ENCODE peak calls at places on chromosomes 1 and 21, in six cellular contexts. Z is KG1; Y is GM19239; J is activated T-cell treated with anti-CD3 and anti-CD28 coated beads, Interleukin-2, amount 50 U/mL, for 1 hour; Q is activated CD8-positive, alpha-beta memory T cell treated with anti-CD3 and anti-CD28 coated beads for 24 hours; G is skeletal muscle cell. F is an unnamed sample.

GRCh38 chr1:21490774-21491482 is 18.3 kb upstream of the ALPL start:
- DNase-seq in Z (no peak), Y (no peak), J (no peak), Q (no peak), G (peak), F (peak)

GRCh38 chr1:224213438-224214119 is 30.5 kb downstream of the DEGS1 start:
- DNase-seq in Y (no peak), J (no peak), Q (no peak), Z (no peak), G (no peak), F (no peak)

GRCh38 chr1:77060000-77060399 is 159.2 kb downstream of the PIGK start:
- DNase-seq in Y (no peak), Z (no peak), G (no peak), Q (no peak), J (no peak), F (no peak)

GRCh38 chr1:67668660-67669059 is 16.3 kb upstream of the GADD45A start:
- DNase-seq in Q (no peak), J (no peak), Z (no peak), Y (no peak), G (no peak), F (no peak)

GRCh38 chr21:46552274-46552673 is 52.6 kb downstream of the S100B start:
- DNase-seq in Z (peak), J (no peak), G (no peak), Y (no peak), Q (no peak), F (no peak)

GRCh38 chr1:215631489-215631888 is 64.4 kb downstream of the KCTD3 start:
- DNase-seq in Y (no peak), J (no peak), Q (no peak), Z (no peak), G (no peak), F (peak)

GRCh38 chr1:233936422-233936821 is 31.9 kb downstream of the SLC35F3 start:
- DNase-seq in G (no peak), Q (no peak), Y (no peak), J (no peak), Z (no peak), F (no peak)

GRCh38 chr1:167669209-167670139 is 39.4 kb downstream of the RCSD1 start:
- DNase-seq in J (no peak), G (no peak), Q (no peak), Z (no peak), Y (no peak), F (no peak)

GRCh38 chr1:1421147-1421906 is at the start of gene ANKRD65:
- DNase-seq in J (no peak), Y (no peak), G (no peak), Z (no peak), Q (no peak), F (no peak)

GRCh38 chr1:150981177-150981804 is 801 bp upstream of the ANXA9 start:
- DNase-seq in Y (no peak), J (no peak), Z (no peak), Q (no peak), G (no peak), F (no peak)

GRCh38 chr21:43291347-43291950 is 122.6 kb downstream of the CRYAA start:
- DNase-seq in Y (no peak), G (no peak), Q (no peak), Z (no peak), J (no peak), F (no peak)

GRCh38 chr1:172723251-172723650 is 64.3 kb downstream of the FASLG start:
- DNase-seq in Y (no peak), J (no peak), Z (no peak), G (no peak), Q (no peak), F (no peak)

GRCh38 chr1:44926311-44926781 is 60.0 kb downstream of the EIF2B3 start:
- DNase-seq in Z (no peak), G (peak), Q (no peak), J (no peak), Y (no peak), F (no peak)

GRCh38 chr1:102045752-102046151 is 49.0 kb upstream of the OLFM3 start:
- DNase-seq in J (no peak), Y (no peak), Q (no peak), G (no peak), Z (no peak), F (no peak)

GRCh38 chr1:59516881-59517280 is 220.0 kb downstream of the FGGY start:
- DNase-seq in Y (no peak), Z (no peak), J (no peak), G (peak), Q (no peak), F (peak)

GRCh38 chr1:38728176-38728908 is 131.2 kb downstream of the RRAGC start:
- DNase-seq in G (peak), Y (no peak), J (no peak), Z (no peak), Q (no peak), F (peak)

GRCh38 chr1:242011879-242012674 is 13.2 kb upstream of the MAP1LC3C start:
- DNase-seq in G (no peak), Z (no peak), J (no peak), Y (no peak), Q (no peak), F (no peak)

GRCh38 chr1:86258106-86258505 is 101.5 kb upstream of the COL24A1 start:
- DNase-seq in Y (no peak), Q (no peak), J (no peak), G (no peak), Z (no peak), F (peak)

GRCh38 chr1:228084325-228084724 is 1.8 kb downstream of the ARF1 start:
- DNase-seq in Z (no peak), G (peak), Y (no peak), J (no peak), Q (no peak), F (peak)

GRCh38 chr1:225933072-225933471 is 7.9 kb downstream of the LEFTY2 start:
- DNase-seq in Q (no peak), G (no peak), Y (no peak), Z (no peak), J (no peak), F (peak)

GRCh38 chr1:23178931-23179330 is 10.3 kb upstream of the LUZP1 start:
- DNase-seq in Y (no peak), Z (peak), J (no peak), G (no peak), Q (no peak), F (peak)

GRCh38 chr1:168504064-168504837 is 39.5 kb downstream of the XCL2 start:
- DNase-seq in Q (no peak), Y (no peak), Z (peak), G (peak), J (no peak), F (no peak)

GRCh38 chr21:43321111-43321510 is 105.8 kb downstream of the SIK1 start:
- DNase-seq in G (no peak), Q (no peak), Y (no peak), J (no peak), Z (no peak), F (no peak)

GRCh38 chr1:59692591-59692990 is 122.2 kb upstream of the HOOK1 start:
- DNase-seq in G (peak), Z (no peak), Y (no peak), Q (no peak), J (no peak), F (peak)

GRCh38 chr21:23531444-23531843 is 2075.8 kb downstream of the MRPL39 start:
- DNase-seq in G (no peak), Q (no peak), J (no peak), Y (no peak), Z (no peak), F (no peak)

GRCh38 chr1:216032977-216033376 is 390.3 kb downstream of the USH2A start:
- DNase-seq in J (no peak), Z (no peak), Y (no peak), Q (no peak), G (no peak), F (no peak)

GRCh38 chr1:234186037-234186688 is 187.1 kb upstream of the COA6 start:
- DNase-seq in G (no peak), Z (no peak), Y (no peak), J (no peak), Q (no peak), F (no peak)

F was measured in brain microvascular endothelial cell.